ENCODE peak calls at places on chromosome 3, in eight cellular contexts. One of them, this sample, is unnamed.

GRCh38 chr3:69675773-69676660 is 63.2 kb upstream of the MITF start:
- DNase-seq in progenitor cell of endocrine pancreas: no peak
- DNase-seq in kidney: no peak
- DNase-seq in testis: no peak
- DNase-seq in neural crest cell: no peak
- DNase-seq in choroid plexus epithelial cell: no peak
- DNase-seq in heart right ventricle: no peak
- DNase-seq in cardiac fibroblast: no peak
- DNase-seq in this sample: no peak

GRCh38 chr3:11211531-11212300 is 57.4 kb downstream of the HRH1 start:
- DNase-seq in heart right ventricle: no peak
- DNase-seq in choroid plexus epithelial cell: peak
- DNase-seq in cardiac fibroblast: peak
- DNase-seq in progenitor cell of endocrine pancreas: no peak
- DNase-seq in kidney: no peak
- DNase-seq in testis: no peak
- DNase-seq in neural crest cell: no peak
- DNase-seq in this sample: no peak

GRCh38 chr3:175695251-175695650 is 836.1 kb downstream of the NAALADL2 start:
- DNase-seq in cardiac fibroblast: no peak
- DNase-seq in kidney: no peak
- DNase-seq in neural crest cell: no peak
- DNase-seq in testis: no peak
- DNase-seq in heart right ventricle: no peak
- DNase-seq in choroid plexus epithelial cell: peak
- DNase-seq in progenitor cell of endocrine pancreas: no peak
- DNase-seq in this sample: no peak

GRCh38 chr3:24640330-24640877 is 145.8 kb upstream of the THRB start:
- DNase-seq in neural crest cell: no peak
- DNase-seq in progenitor cell of endocrine pancreas: no peak
- DNase-seq in testis: no peak
- DNase-seq in heart right ventricle: no peak
- DNase-seq in kidney: no peak
- DNase-seq in cardiac fibroblast: peak
- DNase-seq in choroid plexus epithelial cell: peak
- DNase-seq in this sample: no peak

GRCh38 chr3:8625991-8626390 is 18.6 kb downstream of the SSUH2 start:
- DNase-seq in kidney: no peak
- DNase-seq in heart right ventricle: no peak
- DNase-seq in progenitor cell of endocrine pancreas: no peak
- DNase-seq in neural crest cell: no peak
- DNase-seq in cardiac fibroblast: peak
- DNase-seq in testis: peak
- DNase-seq in choroid plexus epithelial cell: no peak
- DNase-seq in this sample: no peak

GRCh38 chr3:185807455-185808068 is 17.3 kb downstream of the IGF2BP2 start:
- DNase-seq in kidney: no peak
- DNase-seq in progenitor cell of endocrine pancreas: no peak
- DNase-seq in heart right ventricle: no peak
- DNase-seq in neural crest cell: no peak
- DNase-seq in testis: no peak
- DNase-seq in choroid plexus epithelial cell: peak
- DNase-seq in cardiac fibroblast: peak
- DNase-seq in this sample: no peak

GRCh38 chr3:12810013-12810780 is 13.7 kb downstream of the CAND2 start:
- DNase-seq in cardiac fibroblast: peak
- DNase-seq in heart right ventricle: peak
- DNase-seq in testis: peak
- DNase-seq in kidney: peak
- DNase-seq in neural crest cell: peak
- DNase-seq in choroid plexus epithelial cell: peak
- DNase-seq in progenitor cell of endocrine pancreas: peak
- DNase-seq in this sample: peak

GRCh38 chr3:186476044-186476468 is 68.1 kb downstream of the CRYGS start:
- DNase-seq in heart right ventricle: no peak
- DNase-seq in cardiac fibroblast: no peak
- DNase-seq in progenitor cell of endocrine pancreas: no peak
- DNase-seq in testis: no peak
- DNase-seq in kidney: no peak
- DNase-seq in choroid plexus epithelial cell: peak
- DNase-seq in neural crest cell: no peak
- DNase-seq in this sample: no peak

GRCh38 chr3:136979684-136980083 is 21.9 kb downstream of the IL20RB start:
- DNase-seq in neural crest cell: no peak
- DNase-seq in kidney: no peak
- DNase-seq in heart right ventricle: no peak
- DNase-seq in choroid plexus epithelial cell: no peak
- DNase-seq in cardiac fibroblast: no peak
- DNase-seq in progenitor cell of endocrine pancreas: no peak
- DNase-seq in testis: no peak
- DNase-seq in this sample: no peak

GRCh38 chr3:111874177-111874820 is 15.2 kb downstream of the PHLDB2 start:
- DNase-seq in neural crest cell: no peak
- DNase-seq in testis: no peak
- DNase-seq in choroid plexus epithelial cell: peak
- DNase-seq in progenitor cell of endocrine pancreas: no peak
- DNase-seq in heart right ventricle: no peak
- DNase-seq in cardiac fibroblast: peak
- DNase-seq in kidney: no peak
- DNase-seq in this sample: no peak

GRCh38 chr3:60742606-60743145 is 508.6 kb downstream of the FHIT start:
- DNase-seq in neural crest cell: peak
- DNase-seq in choroid plexus epithelial cell: peak
- DNase-seq in heart right ventricle: no peak
- DNase-seq in progenitor cell of endocrine pancreas: peak
- DNase-seq in kidney: no peak
- DNase-seq in cardiac fibroblast: peak
- DNase-seq in testis: no peak
- DNase-seq in this sample: no peak

GRCh38 chr3:176961916-176962315 is 235.4 kb downstream of the TBL1XR1 start:
- DNase-seq in progenitor cell of endocrine pancreas: no peak
- DNase-seq in cardiac fibroblast: peak
- DNase-seq in kidney: no peak
- DNase-seq in testis: no peak
- DNase-seq in choroid plexus epithelial cell: peak
- DNase-seq in heart right ventricle: no peak
- DNase-seq in neural crest cell: no peak
- DNase-seq in this sample: no peak

GRCh38 chr3:9736831-9737230 is 5.3 kb downstream of the BRPF1 start:
- DNase-seq in progenitor cell of endocrine pancreas: no peak
- DNase-seq in cardiac fibroblast: no peak
- DNase-seq in kidney: no peak
- DNase-seq in testis: peak
- DNase-seq in neural crest cell: no peak
- DNase-seq in heart right ventricle: no peak
- DNase-seq in choroid plexus epithelial cell: no peak
- DNase-seq in this sample: no peak

GRCh38 chr3:66398228-66399025 is 102.4 kb downstream of the LRIG1 start:
- DNase-seq in neural crest cell: no peak
- DNase-seq in heart right ventricle: no peak
- DNase-seq in cardiac fibroblast: no peak
- DNase-seq in testis: no peak
- DNase-seq in choroid plexus epithelial cell: no peak
- DNase-seq in progenitor cell of endocrine pancreas: no peak
- DNase-seq in kidney: no peak
- DNase-seq in this sample: no peak

GRCh38 chr3:191316876-191317603 is 12.2 kb upstream of the CCDC50 start:
- DNase-seq in progenitor cell of endocrine pancreas: no peak
- DNase-seq in neural crest cell: no peak
- DNase-seq in choroid plexus epithelial cell: no peak
- DNase-seq in testis: no peak
- DNase-seq in heart right ventricle: no peak
- DNase-seq in cardiac fibroblast: no peak
- DNase-seq in kidney: peak
- DNase-seq in this sample: no peak

GRCh38 chr3:48628277-48629017 is 6.8 kb downstream of the SLC26A6 start:
- DNase-seq in cardiac fibroblast: no peak
- DNase-seq in choroid plexus epithelial cell: no peak
- DNase-seq in neural crest cell: no peak
- DNase-seq in progenitor cell of endocrine pancreas: no peak
- DNase-seq in heart right ventricle: no peak
- DNase-seq in kidney: no peak
- DNase-seq in testis: no peak
- DNase-seq in this sample: no peak

GRCh38 chr3:26340001-26340400 is 282.6 kb upstream of the LRRC3B start:
- DNase-seq in cardiac fibroblast: no peak
- DNase-seq in choroid plexus epithelial cell: no peak
- DNase-seq in kidney: no peak
- DNase-seq in progenitor cell of endocrine pancreas: no peak
- DNase-seq in heart right ventricle: no peak
- DNase-seq in neural crest cell: no peak
- DNase-seq in testis: no peak
- DNase-seq in this sample: no peak

GRCh38 chr3:194034556-194035336 is 101.2 kb upstream of the HES1 start:
- DNase-seq in neural crest cell: no peak
- DNase-seq in choroid plexus epithelial cell: no peak
- DNase-seq in progenitor cell of endocrine pancreas: no peak
- DNase-seq in heart right ventricle: no peak
- DNase-seq in testis: no peak
- DNase-seq in kidney: peak
- DNase-seq in cardiac fibroblast: no peak
- DNase-seq in this sample: no peak

GRCh38 chr3:129485681-129486056 is 42.8 kb upstream of the RHO start:
- DNase-seq in heart right ventricle: peak
- DNase-seq in kidney: peak
- DNase-seq in cardiac fibroblast: peak
- DNase-seq in choroid plexus epithelial cell: peak
- DNase-seq in testis: peak
- DNase-seq in neural crest cell: no peak
- DNase-seq in progenitor cell of endocrine pancreas: no peak
- DNase-seq in this sample: no peak

GRCh38 chr3:10334461-10334860 is 13.5 kb upstream of the SEC13 start:
- DNase-seq in heart right ventricle: no peak
- DNase-seq in cardiac fibroblast: peak
- DNase-seq in kidney: no peak
- DNase-seq in neural crest cell: no peak
- DNase-seq in testis: no peak
- DNase-seq in progenitor cell of endocrine pancreas: no peak
- DNase-seq in choroid plexus epithelial cell: no peak
- DNase-seq in this sample: no peak

GRCh38 chr3:184042617-184043016 is 10.2 kb upstream of the HTR3C start:
- DNase-seq in neural crest cell: no peak
- DNase-seq in cardiac fibroblast: no peak
- DNase-seq in testis: no peak
- DNase-seq in kidney: no peak
- DNase-seq in heart right ventricle: no peak
- DNase-seq in progenitor cell of endocrine pancreas: no peak
- DNase-seq in choroid plexus epithelial cell: no peak
- DNase-seq in this sample: no peak

GRCh38 chr3:184037816-184038215 is 6.3 kb downstream of the HTR3D start:
- DNase-seq in testis: no peak
- DNase-seq in progenitor cell of endocrine pancreas: no peak
- DNase-seq in heart right ventricle: no peak
- DNase-seq in neural crest cell: no peak
- DNase-seq in kidney: peak
- DNase-seq in choroid plexus epithelial cell: no peak
- DNase-seq in cardiac fibroblast: no peak
- DNase-seq in this sample: no peak

GRCh38 chr3:184039414-184039813 is 7.9 kb downstream of the HTR3D start:
- DNase-seq in cardiac fibroblast: peak
- DNase-seq in testis: no peak
- DNase-seq in neural crest cell: no peak
- DNase-seq in choroid plexus epithelial cell: no peak
- DNase-seq in heart right ventricle: no peak
- DNase-seq in progenitor cell of endocrine pancreas: no peak
- DNase-seq in kidney: no peak
- DNase-seq in this sample: no peak

GRCh38 chr3:184040010-184040409 is 8.5 kb downstream of the HTR3D start:
- DNase-seq in neural crest cell: no peak
- DNase-seq in kidney: no peak
- DNase-seq in testis: peak
- DNase-seq in choroid plexus epithelial cell: peak
- DNase-seq in heart right ventricle: no peak
- DNase-seq in cardiac fibroblast: peak
- DNase-seq in progenitor cell of endocrine pancreas: no peak
- DNase-seq in this sample: no peak
- TF ChIP-seq CTCF in neural crest cell: peak
- TF ChIP-seq CTCF in kidney: no peak
- TF ChIP-seq CTCF in testis: no peak
- TF ChIP-seq CTCF in choroid plexus epithelial cell: peak
- TF ChIP-seq CTCF in heart right ventricle: peak
- TF ChIP-seq CTCF in cardiac fibroblast: peak
- TF ChIP-seq CTCF in progenitor cell of endocrine pancreas: peak
- TF ChIP-seq CTCF in this sample: peak

GRCh38 chr3:133776794-133777438 is 28.7 kb upstream of the SRPRB start:
- DNase-seq in testis: no peak
- DNase-seq in neural crest cell: no peak
- DNase-seq in choroid plexus epithelial cell: peak
- DNase-seq in cardiac fibroblast: no peak
- DNase-seq in progenitor cell of endocrine pancreas: no peak
- DNase-seq in kidney: no peak
- DNase-seq in heart right ventricle: no peak
- DNase-seq in this sample: no peak
- TF ChIP-seq CTCF in testis: no peak
- TF ChIP-seq CTCF in neural crest cell: no peak
- TF ChIP-seq CTCF in choroid plexus epithelial cell: no peak
- TF ChIP-seq CTCF in cardiac fibroblast: no peak
- TF ChIP-seq CTCF in progenitor cell of endocrine pancreas: no peak
- TF ChIP-seq CTCF in kidney: no peak
- TF ChIP-seq CTCF in heart right ventricle: no peak
- TF ChIP-seq CTCF in this sample: no peak

DNA sequence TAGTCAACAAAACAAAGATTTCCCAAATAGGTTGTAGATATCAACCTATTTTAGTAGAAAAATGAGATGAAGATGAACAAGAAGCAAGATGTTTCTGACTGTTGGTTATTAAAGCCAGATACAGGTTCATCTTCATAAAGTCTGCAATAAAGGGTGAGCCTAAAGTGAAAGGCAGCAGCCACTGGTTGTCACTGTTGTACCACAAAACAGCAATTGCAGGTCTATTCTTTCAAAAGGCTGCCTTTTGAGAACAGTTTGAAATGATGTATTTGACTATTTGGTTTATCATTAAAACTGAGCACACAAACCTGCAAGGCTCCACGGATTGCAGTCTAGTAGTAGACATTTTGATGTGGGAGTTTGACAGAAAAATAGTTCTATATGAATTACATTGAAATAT is 543.4 kb downstream of the GBE1 start:
- DNase-seq in kidney: no peak
- DNase-seq in cardiac fibroblast: peak
- DNase-seq in heart right ventricle: no peak
- DNase-seq in choroid plexus epithelial cell: peak
- DNase-seq in neural crest cell: no peak
- DNase-seq in progenitor cell of endocrine pancreas: no peak
- DNase-seq in testis: no peak
- DNase-seq in this sample: no peak
- TF ChIP-seq CTCF in kidney: peak
- TF ChIP-seq CTCF in cardiac fibroblast: peak
- TF ChIP-seq CTCF in heart right ventricle: no peak
- TF ChIP-seq CTCF in choroid plexus epithelial cell: peak
- TF ChIP-seq CTCF in neural crest cell: peak
- TF ChIP-seq CTCF in progenitor cell of endocrine pancreas: peak
- TF ChIP-seq CTCF in testis: no peak
- TF ChIP-seq CTCF in this sample: peak

DNA sequence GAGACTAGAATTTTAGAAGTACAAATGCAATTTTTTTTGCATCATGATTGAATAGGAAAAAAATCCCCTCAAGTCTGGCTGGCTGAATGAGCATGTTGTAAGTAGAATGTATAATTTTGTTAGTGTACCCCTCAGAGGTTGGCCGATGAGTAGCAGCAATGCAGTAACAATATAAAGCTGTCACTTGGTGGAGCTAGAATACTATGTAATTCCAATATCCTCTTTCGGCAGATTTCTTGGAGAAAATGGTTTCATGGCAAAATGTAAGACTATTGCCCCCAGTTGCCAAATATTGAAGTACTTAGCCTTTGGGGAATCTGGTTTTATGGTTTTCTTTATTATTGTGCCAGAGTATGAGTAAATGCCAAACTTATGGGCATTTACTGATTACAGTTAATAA is 39.8 kb upstream of the SGO1 start:
- DNase-seq in choroid plexus epithelial cell: peak
- DNase-seq in kidney: no peak
- DNase-seq in cardiac fibroblast: peak
- DNase-seq in heart right ventricle: no peak
- DNase-seq in neural crest cell: no peak
- DNase-seq in testis: no peak
- DNase-seq in progenitor cell of endocrine pancreas: no peak
- DNase-seq in this sample: no peak
- TF ChIP-seq CTCF in choroid plexus epithelial cell: peak
- TF ChIP-seq CTCF in kidney: peak
- TF ChIP-seq CTCF in cardiac fibroblast: peak
- TF ChIP-seq CTCF in heart right ventricle: peak
- TF ChIP-seq CTCF in neural crest cell: peak
- TF ChIP-seq CTCF in testis: no peak
- TF ChIP-seq CTCF in progenitor cell of endocrine pancreas: peak
- TF ChIP-seq CTCF in this sample: peak

This sample was measured in osteocyte.